ENCODE peak calls at places on chromosomes 16 and 17, in four cellular contexts. H, G, N and F are unnamed samples.

GRCh38 chr17:53101706-53102105 is 721.0 kb upstream of the KIF2B start:
- DNase-seq in N (no peak), G (no peak), H (no peak), F (no peak)

GRCh38 chr17:33033176-33033575 is 41.5 kb downstream of the SPACA3 start:
- DNase-seq in G (no peak), N (no peak), H (no peak), F (no peak)

GRCh38 chr17:57940653-57941329 is 14.4 kb downstream of the CUEDC1 start:
- DNase-seq in N (no peak), G (no peak), H (no peak), F (peak; percentile 93)

GRCh38 chr16:84065536-84066132 is 23.0 kb upstream of the SLC38A8 start:
- DNase-seq in N (peak; percentile 29), H (peak; percentile 47), G (peak; percentile 53), F (peak; percentile 41)

GRCh38 chr17:45257115-45257514 is 4.8 kb downstream of the SPATA32 start:
- DNase-seq in H (no peak), G (no peak), N (no peak), F (no peak)

GRCh38 chr17:19766016-19766415 is 17.9 kb upstream of the ALDH3A1 start:
- DNase-seq in H (no peak), G (no peak), N (no peak), F (no peak)

GRCh38 chr17:47164263-47164662 is 24.8 kb downstream of the CDC27 start:
- DNase-seq in N (no peak), G (no peak), H (no peak), F (no peak)

GRCh38 chr16:14650629-14651028 is 17.9 kb downstream of the BFAR start:
- DNase-seq in N (no peak), H (no peak), G (no peak), F (no peak)

GRCh38 chr17:9406046-9406631 is 169.5 kb downstream of the STX8 start:
- DNase-seq in G (no peak), N (no peak), H (no peak), F (no peak)

GRCh38 chr17:79810138-79811027 is 13.5 kb upstream of the CBX8 start:
- DNase-seq in N (peak; percentile 65), H (peak; percentile 84), G (peak; percentile 84), F (peak; percentile 70)

GRCh38 chr17:83136156-83136555 is 56.7 kb downstream of the METRNL start:
- DNase-seq in G (no peak), H (no peak), N (no peak), F (no peak)

GRCh38 chr17:48871551-48872351 is 20.8 kb upstream of the ATP5MC1 start:
- DNase-seq in H (no peak), N (no peak), G (peak; percentile 79), F (no peak)

GRCh38 chr17:1592751-1593629 is 30.4 kb upstream of the PITPNA start:
- DNase-seq in N (no peak), G (no peak), H (no peak), F (no peak)

GRCh38 chr16:588639-588888 is 1.3 kb upstream of the RAB40C start:
- DNase-seq in H (no peak), N (peak; percentile 67), G (peak; percentile 56), F (peak; percentile 61)

GRCh38 chr16:75196826-75197225 is 10.1 kb downstream of the CTRB2 start:
- DNase-seq in G (peak; percentile 5), N (no peak), H (no peak), F (no peak)

GRCh38 chr17:42706732-42707131 is 24.4 kb downstream of the CNTNAP1 start:
- DNase-seq in N (no peak), G (no peak), H (no peak), F (no peak)

GRCh38 chr17:9900019-9900594 is 5.0 kb downstream of the RCVRN start:
- DNase-seq in N (no peak), G (no peak), H (no peak), F (no peak)

GRCh38 chr16:4599037-4599436 is 15.7 kb downstream of the UBALD1 start:
- DNase-seq in H (no peak), G (no peak), N (no peak), F (no peak)

GRCh38 chr16:49600541-49600940 is 226.9 kb downstream of the C16orf78 start:
- DNase-seq in H (no peak), N (no peak), G (peak; percentile 10), F (no peak)

GRCh38 chr16:49596699-49597291 is 223.2 kb downstream of the C16orf78 start:
- DNase-seq in G (peak; percentile 24), H (no peak), N (no peak), F (no peak)

GRCh38 chr16:49597796-49598195 is 224.2 kb downstream of the C16orf78 start:
- DNase-seq in H (no peak), G (peak; percentile 7), N (no peak), F (no peak)

GRCh38 chr16:49599281-49599680 is 225.7 kb downstream of the C16orf78 start:
- DNase-seq in N (no peak), G (peak; percentile 1), H (no peak), F (no peak)

DNA sequence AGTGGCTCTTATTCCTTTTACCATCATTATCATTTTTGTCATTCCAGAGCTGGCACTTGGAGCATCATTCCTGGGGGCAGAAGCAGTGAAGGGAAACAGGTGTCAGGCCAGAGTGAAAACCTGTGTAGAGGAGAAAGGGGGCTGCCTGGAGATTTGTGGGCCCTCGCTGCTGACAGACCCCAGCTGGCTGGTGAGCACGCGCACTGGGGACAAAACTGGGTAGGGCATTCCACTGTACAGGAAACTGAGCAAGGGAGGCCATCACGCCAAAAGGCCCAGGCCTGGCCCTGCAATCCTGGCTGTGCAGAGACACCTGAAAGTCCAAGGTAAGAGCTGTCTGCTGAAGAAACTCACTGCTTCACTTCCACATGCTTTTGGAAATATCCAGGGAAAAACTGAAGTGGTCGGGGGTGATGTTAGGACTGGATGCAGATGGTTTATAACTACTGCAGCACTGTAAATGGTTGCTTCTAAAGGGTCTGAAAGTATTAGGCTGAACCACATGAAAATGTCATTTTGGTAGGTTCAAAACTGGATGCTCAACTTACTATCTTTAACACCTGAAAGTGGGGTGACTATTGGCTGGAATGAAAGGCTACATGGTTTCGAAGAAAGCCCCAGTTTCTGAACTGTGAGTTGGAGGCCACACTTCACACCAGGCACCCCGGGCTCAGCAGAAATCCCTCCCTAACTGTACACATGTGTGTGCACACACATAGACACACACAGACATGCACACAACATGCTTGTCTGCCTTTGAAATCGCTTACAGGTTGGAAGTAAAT is 225.0 kb downstream of the C16orf78 start:
- DNase-seq in H (no peak), G (peak; percentile 21), N (no peak), F (no peak)
- H3K4me1 ChIP-seq in H (no peaks in the 10 kb centered on the region), G (peaks cover 10% of the 10 kb centered on the region), N (peaks cover 8% of the 10 kb centered on the region), F (peaks cover 7% of the 10 kb centered on the region)

DNA sequence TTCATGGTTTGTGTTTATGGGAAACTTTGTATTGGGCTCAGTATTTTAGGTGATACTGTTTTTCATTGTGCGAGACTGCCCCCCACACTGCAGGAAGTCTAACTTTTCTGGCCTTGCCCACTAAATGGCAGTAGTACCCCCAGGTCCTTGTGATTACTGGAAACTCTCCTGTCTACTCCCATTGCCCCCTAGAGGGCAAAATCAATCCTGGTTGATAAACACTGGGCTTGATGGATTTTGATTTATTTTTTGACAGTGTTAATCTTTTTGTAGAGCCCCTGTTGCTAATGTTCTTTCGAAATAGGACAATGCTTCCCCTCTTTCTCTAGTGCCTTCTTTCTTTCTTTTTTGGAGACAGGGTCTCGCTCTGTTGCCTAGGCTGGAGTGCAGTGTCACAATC is 15.5 kb downstream of the METTL9 start:
- DNase-seq in G (no peak), H (no peak), N (no peak), F (no peak)
- TF ChIP-seq CTCF in G (no peak), H (no peak), N (no peak), F (no peak)

GRCh38 chr17:31497431-31497830 is 106.0 kb downstream of the RAB11FIP4 start:
- DNase-seq in N (no peak), G (no peak), H (no peak), F (no peak)

GRCh38 chr17:31495049-31495885 is 103.8 kb downstream of the RAB11FIP4 start:
- DNase-seq in H (no peak), G (peak; percentile 82), N (no peak), F (peak; percentile 92)

GRCh38 chr17:31496601-31497000 is 105.1 kb downstream of the RAB11FIP4 start:
- DNase-seq in G (no peak), H (no peak), N (no peak), F (no peak)

GRCh38 chr17:31494259-31495048 is 103.0 kb downstream of the RAB11FIP4 start:
- DNase-seq in H (no peak), N (no peak), G (peak; percentile 44), F (peak; percentile 20)

DNA sequence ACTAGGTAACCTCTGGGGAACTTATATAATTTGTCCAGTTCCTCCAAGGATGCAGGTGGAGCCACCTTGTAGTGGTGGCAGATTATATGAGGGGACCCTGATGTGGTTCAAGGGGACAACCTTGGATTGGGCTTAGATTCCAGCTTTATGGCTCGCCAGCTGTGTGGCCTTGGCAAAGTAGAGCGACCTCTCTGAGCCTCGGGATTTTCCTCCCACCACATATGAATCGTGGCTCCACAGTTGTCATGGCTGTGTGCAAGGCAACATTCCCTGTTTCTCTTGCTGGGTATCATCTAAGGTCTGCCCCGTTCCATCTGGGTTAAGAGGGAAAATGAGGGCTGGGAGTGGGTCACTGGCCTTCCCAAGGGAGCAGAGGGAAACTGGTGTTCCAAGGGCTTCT is 104.6 kb downstream of the RAB11FIP4 start:
- DNase-seq in G (no peak), N (no peak), H (no peak), F (no peak)
- H3K4me1 ChIP-seq in G (peaks cover 90% of the 10 kb centered on the region), N (peaks cover 10% of the 10 kb centered on the region), H (no peaks in the 10 kb centered on the region), F (peaks cover 82% of the 10 kb centered on the region)

GRCh38 chr16:58048914-58049696 is 23.6 kb downstream of the MMP15 start:
- DNase-seq in G (no peak), H (no peak), N (no peak), F (peak; percentile 94)

GRCh38 chr16:58046936-58047335 is 21.4 kb downstream of the MMP15 start:
- DNase-seq in G (no peak), N (no peak), H (no peak), F (peak; percentile 27)

GRCh38 chr16:58048494-58048893 is 22.9 kb downstream of the MMP15 start:
- DNase-seq in N (no peak), H (no peak), G (no peak), F (no peak)

GRCh38 chr16:58046054-58046881 is 20.7 kb downstream of the MMP15 start:
- DNase-seq in G (no peak), H (no peak), N (no peak), F (peak; percentile 59)

GRCh38 chr16:58047557-58048348 is 22.2 kb downstream of the MMP15 start:
- DNase-seq in N (no peak), H (no peak), G (no peak), F (peak; percentile 46)
- TF ChIP-seq CTCF in N (no peak), H (no peak), G (no peak), F (no peak)